ENCODE peak calls at places on chromosome 17, in six cellular contexts. V is HFF-Myc, S is body of pancreas, M is lower lobe of right lung, F is SK-N-DZ, D is myocyte. P is an unnamed sample.

GRCh38 chr17:18056214-18056613 is 17.0 kb downstream of the GID4 start:
- DNase-seq in S (no peak), D (no peak), V (no peak), F (no peak), M (no peak), P (no peak)

GRCh38 chr17:73861543-73861942 is 217.3 kb upstream of the SDK2 start:
- DNase-seq in D (no peak), V (no peak), F (no peak), M (no peak), S (no peak), P (no peak)

GRCh38 chr17:44464037-44464436 is 39.2 kb downstream of the GPATCH8 start:
- DNase-seq in V (no peak), D (no peak), M (no peak), F (no peak), S (no peak), P (no peak)

GRCh38 chr17:35612924-35613521 is 25.9 kb downstream of the AP2B1 start:
- DNase-seq in M (no peak), F (peak; percentile 48), D (peak; percentile 56), S (peak; percentile 49), V (peak; percentile 15), P (peak; percentile 12)

GRCh38 chr17:17669081-17669850 is 12.0 kb upstream of the RAI1 start:
- DNase-seq in S (no peak), V (no peak), M (no peak), F (peak; percentile 93), D (peak; percentile 41), P (no peak)

GRCh38 chr17:17156107-17156506 is 50.0 kb downstream of the PLD6 start:
- DNase-seq in M (no peak), F (no peak), S (no peak), D (no peak), V (no peak), P (no peak)

GRCh38 chr17:7561028-7561575 is 617 bp upstream of the SENP3 start:
- DNase-seq in F (peak; percentile 86), V (no peak), S (peak; percentile 96), D (peak; percentile 82), M (peak; percentile 95), P (peak; percentile 48)

GRCh38 chr17:77644981-77645380 is 313.5 kb upstream of the TNRC6C start:
- DNase-seq in D (no peak), S (no peak), V (no peak), M (no peak), F (peak; percentile 53), P (no peak)

GRCh38 chr17:17413821-17414220 is 63.0 kb upstream of the MED9 start:
- DNase-seq in D (no peak), S (no peak), V (no peak), F (no peak), M (no peak), P (no peak)

GRCh38 chr17:17506893-17507464 is 10.8 kb upstream of the RASD1 start:
- DNase-seq in M (peak; percentile 49), V (no peak), D (peak; percentile 95), F (no peak), S (no peak), P (peak; percentile 58)

GRCh38 chr17:62658136-62658535 is 30.7 kb downstream of the MRC2 start:
- DNase-seq in D (no peak), V (no peak), F (no peak), M (peak; percentile 24), S (no peak), P (no peak)

GRCh38 chr17:78726471-78727010 is 55.5 kb downstream of the CYTH1 start:
- DNase-seq in S (no peak), F (no peak), V (no peak), D (peak; percentile 60), M (no peak), P (no peak)